ENCODE peak calls at places on chromosomes 2 and 18, in six cellular contexts. P is AG09319, N is left ventricle myocardium superior, B is adrenal gland, J is NCI-H2029 treated with DMSO at 0.1 percent for 48 hours, H is activated T-cell treated with anti-CD3 and anti-CD28 coated beads for 1 hour. Z is an unnamed sample.

GRCh38 chr2:19868705-19869550 is 32.9 kb downstream of the TTC32 start:
- DNase-seq in P (no peak), N (peak; percentile 78), B (no peak), J (no peak), H (peak; percentile 62), Z (peak; percentile 64)

GRCh38 chr18:25621682-25622081 is 269.7 kb upstream of the ZNF521 start:
- DNase-seq in P (no peak), N (no peak), B (no peak), J (no peak), H (no peak), Z (no peak)

GRCh38 chr2:241211276-241211675 is 22.8 kb downstream of the ANO7 start:
- DNase-seq in P (no peak), N (no peak), B (no peak), J (no peak), H (no peak), Z (no peak)

GRCh38 chr18:46939337-46939963 is 22.0 kb downstream of the KATNAL2 start:
- DNase-seq in P (peak; percentile 78), N (no peak), B (no peak), J (no peak), H (no peak), Z (no peak)

GRCh38 chr2:45652090-45653050 is 895 bp downstream of the PRKCE start:
- DNase-seq in P (no peak), N (peak; percentile 62), B (peak; percentile 38), J (no peak), H (peak; percentile 12), Z (peak; percentile 45)

GRCh38 chr2:207338220-207338607 is 172.5 kb upstream of the KLF7 start:
- DNase-seq in P (no peak), N (no peak), B (no peak), J (no peak), H (no peak), Z (no peak)

GRCh38 chr18:63082661-63083531 is 236.7 kb downstream of the BCL2 start:
- DNase-seq in P (no peak), N (no peak), B (no peak), J (no peak), H (no peak), Z (no peak)

GRCh38 chr2:95374916-95375471 is 27.5 kb upstream of the FAHD2A start:
- DNase-seq in P (no peak), N (no peak), B (peak; percentile 10), J (no peak), H (no peak), Z (no peak)

GRCh38 chr2:105611328-105611627 is 133.4 kb upstream of the NCK2 start:
- DNase-seq in P (no peak), N (no peak), B (no peak), J (no peak), H (no peak), Z (no peak)

GRCh38 chr2:223841436-223842180 is 4.2 kb upstream of the AP1S3 start:
- DNase-seq in P (no peak), N (no peak), B (no peak), J (no peak), H (no peak), Z (no peak)

GRCh38 chr18:39596891-39597290 is 2031.3 kb upstream of the CELF4 start:
- DNase-seq in P (no peak), N (no peak), B (no peak), J (no peak), H (no peak), Z (no peak)

GRCh38 chr18:59451073-59451472 is 92.0 kb upstream of the LMAN1 start:
- DNase-seq in P (no peak), N (no peak), B (no peak), J (no peak), H (no peak), Z (no peak)

GRCh38 chr18:59049726-59050660 is 89.7 kb upstream of the SEC11C start:
- DNase-seq in P (no peak), N (no peak), B (no peak), J (no peak), H (no peak), Z (no peak)

GRCh38 chr2:120237491-120237902 is 14.3 kb upstream of the TMEM185B start:
- DNase-seq in P (no peak), N (no peak), B (peak; percentile 31), J (no peak), H (no peak), Z (no peak)

GRCh38 chr2:85642725-85643124 is 25.3 kb downstream of the SFTPB start:
- DNase-seq in P (no peak), N (no peak), B (no peak), J (no peak), H (no peak), Z (no peak)

GRCh38 chr2:226564667-226565066 is 235.0 kb downstream of the IRS1 start:
- DNase-seq in P (no peak), N (no peak), B (no peak), J (no peak), H (no peak), Z (no peak)

GRCh38 chr2:2788076-2788475 is 457.0 kb upstream of the MYT1L start:
- DNase-seq in P (no peak), N (no peak), B (no peak), J (peak; percentile 32), H (no peak), Z (peak; percentile 99)

GRCh38 chr2:217035967-217036366 is 176.1 kb upstream of the TNP1 start:
- DNase-seq in P (no peak), N (peak; percentile 60), B (peak; percentile 21), J (no peak), H (no peak), Z (no peak)

GRCh38 chr2:164824865-164825264 is 16.8 kb downstream of the COBLL1 start:
- DNase-seq in P (no peak), N (no peak), B (no peak), J (no peak), H (no peak), Z (no peak)

GRCh38 chr2:37645363-37645762 is 26.1 kb downstream of the CDC42EP3 start:
- DNase-seq in P (no peak), N (no peak), B (peak; percentile 25), J (no peak), H (no peak), Z (no peak)

GRCh38 chr2:3267869-3268704 is 109.5 kb downstream of the EIPR1 start:
- DNase-seq in P (no peak), N (no peak), B (no peak), J (no peak), H (no peak), Z (no peak)

GRCh38 chr18:44848931-44849330 is 168.2 kb downstream of the SETBP1 start:
- DNase-seq in P (no peak), N (no peak), B (no peak), J (no peak), H (no peak), Z (peak; percentile 79)

GRCh38 chr2:56331810-56332209 is 148.0 kb downstream of the CCDC85A start:
- DNase-seq in P (no peak), N (no peak), B (no peak), J (no peak), H (no peak), Z (no peak)

GRCh38 chr2:33492735-33493134 is 16.3 kb downstream of the RASGRP3 start:
- DNase-seq in P (no peak), N (no peak), B (no peak), J (no peak), H (no peak), Z (no peak)

GRCh38 chr2:60811491-60812370 is 55.7 kb downstream of the PAPOLG start:
- DNase-seq in P (no peak), N (no peak), B (no peak), J (no peak), H (no peak), Z (no peak)

GRCh38 chr2:171530378-171530777 is 8.1 kb downstream of the CYBRD1 start:
- DNase-seq in P (no peak), N (no peak), B (no peak), J (no peak), H (no peak), Z (no peak)

GRCh38 chr2:1742680-1743395 is 1.5 kb downstream of the PXDN start:
- DNase-seq in P (peak; percentile 62), N (peak; percentile 84), B (no peak), J (no peak), H (no peak), Z (no peak)

GRCh38 chr2:163347982-163348842 is 387.6 kb downstream of the FIGN start:
- DNase-seq in P (peak; percentile 24), N (peak; percentile 86), B (peak; percentile 65), J (no peak), H (no peak), Z (no peak)

GRCh38 chr2:234764378-234764777 is 187.4 kb upstream of the SH3BP4 start:
- DNase-seq in P (no peak), N (no peak), B (no peak), J (no peak), H (no peak), Z (peak; percentile 74)

GRCh38 chr2:217788669-217789002 is 214.2 kb downstream of the TNS1 start:
- DNase-seq in P (no peak), N (no peak), B (no peak), J (no peak), H (no peak), Z (no peak)

GRCh38 chr18:48560491-48560890 is 21.7 kb downstream of the CTIF start:
- DNase-seq in P (no peak), N (no peak), B (no peak), J (no peak), H (no peak), Z (no peak)

GRCh38 chr2:220553150-220553549 is 925.7 kb downstream of the SLC4A3 start:
- DNase-seq in P (no peak), N (no peak), B (no peak), J (no peak), H (no peak), Z (no peak)

Z was measured in DMS79 treated with DMSO at 0.1 percent for 48 hours.